ENCODE peak calls at places on chromosomes 6 and 20, in six cellular contexts. L is H9, Q is IMR-90, M is mesenchymal stem cell, Z is trophoblast cell, J is H1. D is an unnamed sample.

GRCh38 chr6:31474871-31475286 is 23.1 kb upstream of the MICB start:
- DNase-seq in Z (no peak), M (no peak), Q (no peak), L (peak), J (no peak), D (no peak)

GRCh38 chr6:31597006-31597405 is 4.2 kb upstream of the NCR3 start:
- DNase-seq in J (no peak), M (peak), L (no peak), Q (peak), Z (no peak), D (no peak)

GRCh38 chr6:157613011-157613522 is 210.0 kb upstream of the SNX9 start:
- DNase-seq in Q (peak), J (no peak), M (peak), L (no peak), Z (no peak), D (no peak)

GRCh38 chr20:41615110-41615509 is 3.1 kb downstream of the CHD6 start:
- DNase-seq in J (no peak), M (no peak), Q (no peak), L (no peak), Z (no peak), D (no peak)

GRCh38 chr6:30494275-30494990 is 5.1 kb downstream of the HLA-E start:
- DNase-seq in L (no peak), M (no peak), Z (no peak), Q (no peak), J (no peak), D (no peak)

GRCh38 chr6:87393026-87393622 is 14.6 kb upstream of the CFAP206 start:
- DNase-seq in M (peak), Q (peak), J (no peak), Z (peak), L (no peak), D (peak)

GRCh38 chr6:133583907-133584306 is 305.0 kb upstream of the TCF21 start:
- DNase-seq in L (no peak), M (no peak), Z (no peak), Q (no peak), J (no peak), D (no peak)

GRCh38 chr6:3314621-3315020 is 55.9 kb downstream of the PSMG4 start:
- DNase-seq in Z (no peak), Q (no peak), J (no peak), L (no peak), M (no peak), D (no peak)

GRCh38 chr6:24720131-24720603 is 1.2 kb upstream of the C6orf62 start:
- DNase-seq in Z (peak), Q (peak), L (peak), M (peak), J (no peak), D (peak)

GRCh38 chr6:50147371-50147770 is 97.6 kb upstream of the DEFB112 start:
- DNase-seq in L (no peak), Q (peak), Z (no peak), M (no peak), J (no peak), D (no peak)

GRCh38 chr6:313917-314316 is 21.6 kb downstream of the DUSP22 start:
- DNase-seq in Q (peak), J (no peak), L (no peak), Z (no peak), M (no peak), D (no peak)

GRCh38 chr20:50385733-50386640 is 124.2 kb upstream of the PTPN1 start:
- DNase-seq in L (no peak), J (no peak), Z (no peak), M (no peak), Q (peak), D (no peak)

GRCh38 chr6:53728570-53729194 is 63.1 kb upstream of the KLHL31 start:
- DNase-seq in Z (peak), L (peak), J (no peak), M (peak), Q (peak), D (peak)

GRCh38 chr6:11200356-11200755 is 32.1 kb downstream of the NEDD9 start:
- DNase-seq in Z (no peak), M (no peak), Q (peak), J (no peak), L (no peak), D (no peak)

GRCh38 chr20:32035398-32035852 is 16.6 kb upstream of the HCK start:
- DNase-seq in L (no peak), Z (no peak), Q (no peak), M (no peak), J (no peak), D (no peak)

GRCh38 chr6:169793408-169793807 is 42.0 kb downstream of the ERMARD start:
- DNase-seq in M (no peak), J (no peak), L (peak), Z (no peak), Q (no peak), D (no peak)

GRCh38 chr6:149184523-149184922 is 133.0 kb upstream of the TAB2 start:
- DNase-seq in M (no peak), Q (no peak), Z (no peak), L (no peak), J (no peak), D (no peak)
- H4K91ac ChIP-seq in M (no peak), Q (no peak), Z (no peak), L (no peak), J (no peak), D (no peak)

DNA sequence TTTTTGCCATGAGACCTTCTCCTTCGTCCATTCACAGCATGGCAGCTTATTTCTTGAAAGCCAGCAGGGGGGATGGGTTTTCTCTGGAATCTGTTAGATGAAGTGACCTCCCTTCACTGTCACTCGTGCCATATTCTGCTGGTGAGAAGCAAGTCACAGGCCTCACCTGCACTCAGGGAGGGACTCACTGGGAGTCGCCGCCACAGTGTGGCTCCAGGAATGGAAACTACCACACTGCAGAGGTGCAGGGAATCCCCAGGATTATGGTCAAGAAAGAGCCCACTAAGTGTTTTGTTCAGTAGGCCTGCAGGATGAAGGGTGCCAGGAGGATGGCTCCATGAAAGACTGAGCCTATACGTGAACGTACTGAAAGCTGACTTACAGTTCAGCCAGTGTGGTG is 161.1 kb upstream of the AKAP12 start:
- DNase-seq in L (no peak), J (no peak), Q (no peak), M (no peak), Z (no peak), D (no peak)
- H4K91ac ChIP-seq in L (no peak), J (no peak), Q (no peak), M (no peak), Z (no peak), D (no peak)

DNA sequence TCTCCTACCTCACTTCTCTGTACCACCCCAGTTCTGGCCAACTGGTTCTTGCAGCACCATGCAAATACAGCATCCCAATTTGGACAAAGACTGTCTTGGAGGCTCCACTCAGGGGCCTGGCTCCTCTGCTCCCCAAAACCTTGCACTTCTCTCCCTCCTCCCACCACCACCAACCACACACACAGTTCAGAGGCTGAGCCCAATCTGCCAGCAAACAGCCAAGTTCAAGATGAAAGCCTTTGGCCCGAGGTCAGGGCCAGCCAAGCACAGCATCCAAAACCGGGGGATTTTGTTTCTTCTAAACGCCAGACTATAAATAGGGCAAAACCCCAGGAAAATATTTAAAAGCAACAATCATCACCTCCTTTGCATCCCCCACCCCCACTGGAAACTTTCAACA is 5.7 kb downstream of the KCNK5 start:
- DNase-seq in M (no peak), Z (no peak), L (peak), J (no peak), Q (no peak), D (no peak)
- H4K91ac ChIP-seq in M (no peak), Z (no peak), L (no peak), J (no peak), Q (no peak), D (no peak)

DNA sequence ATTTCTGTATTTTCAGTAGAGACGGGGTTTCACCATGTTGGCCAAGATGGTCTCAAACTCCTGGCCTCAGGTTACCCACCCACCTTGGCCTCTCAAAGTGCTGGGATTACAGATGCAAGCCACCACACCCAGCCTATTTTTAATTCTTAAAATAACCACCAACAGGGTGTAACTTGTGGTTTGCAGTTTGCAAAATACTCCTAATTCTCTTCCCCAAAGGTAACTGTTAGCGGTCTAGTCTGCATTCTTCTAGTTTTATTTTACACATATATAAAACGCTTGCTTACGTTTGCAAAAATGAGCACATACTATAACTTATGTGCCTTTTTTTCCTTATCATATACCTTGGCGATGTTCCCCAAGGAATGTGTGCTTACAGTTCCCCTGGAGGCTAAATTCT is 25.6 kb upstream of the CHMP4B start:
- DNase-seq in M (no peak), L (no peak), J (no peak), Z (no peak), Q (no peak), D (no peak)
- H4K91ac ChIP-seq in M (no peak), L (no peak), J (no peak), Z (no peak), Q (no peak), D (no peak)

GRCh38 chr20:35556871-35557270 is 15.0 kb downstream of the ERGIC3 start:
- DNase-seq in Z (no peak), Q (no peak), L (no peak), M (no peak), J (no peak), D (no peak)
- H4K91ac ChIP-seq in Z (no peak), Q (no peak), L (no peak), M (no peak), J (no peak), D (no peak)

DNA sequence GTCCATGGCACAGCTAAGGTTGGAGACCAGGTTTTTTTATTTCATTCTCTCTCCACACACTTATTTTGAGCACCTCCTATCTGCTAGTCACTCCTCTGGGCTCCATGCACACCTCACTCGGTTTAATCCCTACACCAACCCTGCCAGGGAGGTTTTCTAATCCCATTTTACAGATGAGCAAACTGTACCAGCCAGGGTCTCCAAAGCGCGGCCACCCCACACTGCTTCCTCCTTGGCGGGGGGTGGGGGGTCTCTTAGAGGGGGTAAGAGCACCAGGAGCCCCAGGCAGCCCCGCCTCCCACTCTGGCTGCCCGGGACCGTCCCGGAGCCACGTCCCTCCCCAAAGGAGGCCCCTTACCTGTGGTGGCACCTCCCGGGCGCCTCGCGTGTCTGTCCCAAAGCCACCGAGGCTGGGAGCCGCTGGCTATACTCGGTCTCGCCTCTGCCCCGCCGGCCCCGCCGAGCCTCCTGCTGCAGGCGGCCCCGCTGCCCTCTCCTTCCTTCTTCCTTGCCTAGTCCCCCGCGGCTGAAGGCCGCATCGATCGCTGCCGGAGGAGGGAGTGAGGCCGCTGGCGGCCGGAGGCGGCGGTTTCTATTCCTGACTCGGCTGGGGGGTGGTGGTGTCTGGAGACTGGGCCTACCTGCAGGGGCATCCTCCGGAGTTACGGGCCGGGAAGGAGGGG is at the start of gene KCNS1:
- DNase-seq in Q (no peak), Z (no peak), J (peak), M (peak), L (peak), D (no peak)
- H4K91ac ChIP-seq in Q (no peak), Z (peak), J (no peak), M (no peak), L (no peak), D (no peak)

GRCh38 chr20:37925265-37926165 is 22.6 kb downstream of the VSTM2L start:
- DNase-seq in J (no peak), L (peak), Z (no peak), M (no peak), Q (no peak), D (no peak)
- H4K91ac ChIP-seq in J (no peak), L (no peak), Z (no peak), M (no peak), Q (no peak), D (no peak)

DNA sequence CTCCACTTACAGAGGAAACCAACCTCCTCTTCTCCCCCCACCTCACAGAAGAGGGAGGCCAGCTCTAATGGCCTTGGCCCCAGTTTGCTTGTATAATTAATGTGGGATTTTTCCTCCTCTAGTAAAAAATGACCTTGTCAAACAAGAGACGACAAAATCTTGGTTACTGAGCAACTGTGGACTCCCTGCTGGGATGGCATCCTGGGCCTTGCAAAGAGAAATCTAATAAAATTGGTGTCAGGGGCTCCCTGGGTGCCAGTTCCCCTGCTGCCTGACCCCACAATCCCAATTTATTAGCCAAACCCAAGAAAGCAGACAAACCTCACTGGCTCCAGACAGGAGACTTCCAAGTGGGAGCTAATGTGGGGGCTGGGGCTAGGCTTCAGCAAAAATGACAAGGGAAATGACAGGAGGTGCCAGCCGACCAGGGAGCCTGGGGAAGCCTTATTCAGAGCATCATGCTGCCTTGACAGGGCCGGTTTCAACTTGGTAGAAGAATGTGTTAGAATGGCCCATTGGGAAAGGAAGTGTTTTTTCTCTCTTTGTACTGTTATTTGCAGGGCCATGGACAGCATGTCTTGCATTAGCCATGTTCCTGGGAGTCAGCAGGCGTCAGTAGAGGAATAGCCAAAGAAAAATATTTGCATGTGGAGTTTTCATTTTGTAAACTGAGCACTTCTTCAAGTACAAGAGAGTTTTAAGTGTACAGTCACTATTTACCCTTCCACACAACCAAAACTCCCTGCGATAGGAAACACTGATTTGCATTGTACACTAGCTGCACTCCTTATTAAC is 816.9 kb downstream of the DHX35 start:
- DNase-seq in L (no peak), J (no peak), M (no peak), Z (no peak), Q (no peak), D (no peak)
- H4K91ac ChIP-seq in L (no peak), J (no peak), M (no peak), Z (no peak), Q (no peak), D (no peak)

GRCh38 chr6:28351493-28351925 is 1.8 kb downstream of the ZKSCAN3 start:
- DNase-seq in J (no peak), M (no peak), Z (no peak), L (no peak), Q (no peak), D (no peak)
- H4K91ac ChIP-seq in J (no peak), M (no peak), Z (no peak), L (no peak), Q (no peak), D (no peak)